ENCODE peak calls at places on chromosomes 16 and 17, in eight cellular contexts. O is breast epithelium; Q is testis; H is heart right ventricle; I is posterior cingulate gyrus; N is non-pigmented ciliary epithelial cell; U is B cell; Z is CD8-positive, alpha-beta T cell. G is an unnamed sample.

GRCh38 chr17:80504671-80505413 is 28.4 kb upstream of the NPTX1 start:
- DNase-seq in N (peak), Q (no peak), H (no peak), Z (no peak), U (no peak), I (no peak), O (no peak), G (peak)

GRCh38 chr16:66751992-66752322 is 548 bp upstream of the DYNC1LI2 start:
- DNase-seq in H (no peak), I (no peak), O (no peak), U (no peak), Z (no peak), Q (no peak), N (no peak), G (no peak)

GRCh38 chr16:4373356-4373908 is 1.8 kb downstream of the VASN start:
- DNase-seq in H (no peak), O (no peak), Z (no peak), U (no peak), N (no peak), I (no peak), Q (no peak), G (no peak)

GRCh38 chr17:15457723-15458094 is 9.7 kb downstream of the CDRT4 start:
- DNase-seq in Q (peak), H (no peak), N (no peak), Z (no peak), U (no peak), O (no peak), I (no peak), G (no peak)

GRCh38 chr16:16163571-16163970 is 59.7 kb downstream of the ABCC6 start:
- DNase-seq in I (no peak), Q (no peak), H (no peak), Z (no peak), O (no peak), U (no peak), N (no peak), G (no peak)

GRCh38 chr17:19305261-19305660 is 57.3 kb downstream of the B9D1 start:
- DNase-seq in N (no peak), O (no peak), I (no peak), Z (no peak), H (no peak), Q (no peak), U (no peak), G (no peak)

GRCh38 chr16:1080801-1081733 is 8.5 kb downstream of the SSTR5 start:
- DNase-seq in O (no peak), U (no peak), Q (no peak), N (no peak), I (no peak), H (no peak), Z (no peak), G (no peak)

GRCh38 chr16:72561-73537 is at the start of gene RHBDF1:
- DNase-seq in Z (no peak), I (no peak), O (no peak), Q (peak), H (peak), N (no peak), U (no peak), G (no peak)

GRCh38 chr16:58028541-58029070 is 3.1 kb downstream of the MMP15 start:
- DNase-seq in N (no peak), H (no peak), I (no peak), Q (no peak), O (no peak), U (peak), Z (no peak), G (no peak)

GRCh38 chr16:7393680-7394079 is 61.0 kb downstream of the RBFOX1 start:
- DNase-seq in N (no peak), U (no peak), Q (no peak), H (no peak), I (no peak), O (no peak), Z (no peak), G (no peak)

GRCh38 chr17:30519166-30519565 is 42.0 kb downstream of the GOSR1 start:
- DNase-seq in O (no peak), I (no peak), Z (no peak), N (no peak), H (no peak), U (no peak), Q (no peak), G (no peak)

GRCh38 chr17:79836952-79837887 is 2.0 kb downstream of the CBX4 start:
- DNase-seq in Z (peak), Q (peak), O (peak), N (no peak), U (peak), H (peak), I (no peak), G (no peak)

GRCh38 chr16:10022098-10022497 is 160.1 kb downstream of the GRIN2A start:
- DNase-seq in I (no peak), Z (no peak), O (no peak), Q (no peak), U (no peak), H (no peak), N (no peak), G (no peak)

GRCh38 chr16:4538386-4539235 is at the start of gene CDIP1:
- DNase-seq in O (peak), I (peak), H (peak), Z (peak), Q (peak), N (peak), U (peak), G (peak)

GRCh38 chr16:74469946-74470478 is 48.7 kb upstream of the CLEC18B start:
- DNase-seq in Q (no peak), H (no peak), N (no peak), I (no peak), O (no peak), U (no peak), Z (no peak), G (no peak)

GRCh38 chr17:36920032-36921000 is 17.0 kb upstream of the LHX1 start:
- DNase-seq in N (no peak), Q (no peak), I (no peak), O (no peak), U (no peak), Z (no peak), H (no peak), G (no peak)

GRCh38 chr17:72699566-72699965 is 392.9 kb downstream of the SLC39A11 start:
- DNase-seq in N (no peak), Z (no peak), Q (peak), H (no peak), I (peak), U (no peak), O (no peak), G (no peak)

GRCh38 chr17:10875984-10876555 is 38.2 kb upstream of the PIRT start:
- DNase-seq in Z (peak), Q (peak), I (peak), H (peak), N (no peak), U (peak), O (no peak), G (no peak)

GRCh38 chr16:61836804-61837398 is 199.3 kb downstream of the CDH8 start:
- DNase-seq in U (no peak), Q (no peak), Z (no peak), I (no peak), N (no peak), O (no peak), H (no peak), G (no peak)

GRCh38 chr17:42459256-42459982 is 741 bp downstream of the ATP6V0A1 start:
- DNase-seq in N (no peak), Z (no peak), Q (peak), O (peak), U (no peak), H (peak), I (peak), G (no peak)

GRCh38 chr16:7577588-7577987 is 244.9 kb downstream of the RBFOX1 start:
- DNase-seq in Z (no peak), N (no peak), Q (no peak), H (no peak), I (no peak), U (no peak), O (no peak), G (no peak)

GRCh38 chr17:81976332-81977210 is 858 bp upstream of the ASPSCR1 start:
- DNase-seq in H (peak), I (no peak), Z (no peak), Q (peak), U (no peak), O (no peak), N (no peak), G (no peak)

GRCh38 chr16:84096447-84097005 is 20.2 kb downstream of the MBTPS1 start:
- DNase-seq in O (no peak), N (no peak), I (no peak), Z (no peak), Q (no peak), H (no peak), U (no peak), G (no peak)

G was measured in AG04449.